ENCODE peak calls at places on chromosomes 4 and X, in five cellular contexts. Y, M, X, U and L are unnamed samples.

GRCh38 chr4:185966997-185967775 is 101.8 kb upstream of the TLR3 start:
- DNase-seq in Y (no peak), M (no peak), X (no peak), U (no peak), L (no peak)

GRCh38 chr4:87529187-87529586 is at the start of gene SPARCL1:
- DNase-seq in Y (no peak), M (peak; percentile 54), X (no peak), U (no peak), L (peak; percentile 62)

GRCh38 chrX:17038681-17039161 is 92.3 kb downstream of the REPS2 start:
- DNase-seq in Y (peak; percentile 92), M (no peak), X (peak; percentile 20), U (no peak), L (no peak)

GRCh38 chrX:47230136-47230868 is 2.5 kb upstream of the USP11 start:
- DNase-seq in Y (no peak), M (no peak), X (no peak), U (no peak), L (no peak)

GRCh38 chrX:24619647-24620046 is 27.5 kb downstream of the PCYT1B start:
- DNase-seq in Y (peak; percentile 52), M (peak; percentile 65), X (peak; percentile 54), U (no peak), L (peak; percentile 52)

GRCh38 chrX:108275732-108276131 is 162.5 kb downstream of the COL4A6 start:
- DNase-seq in Y (no peak), M (no peak), X (no peak), U (no peak), L (no peak)

GRCh38 chr4:98976716-98977115 is 18.8 kb upstream of the METAP1 start:
- DNase-seq in Y (peak; percentile 58), M (no peak), X (peak; percentile 52), U (no peak), L (no peak)

GRCh38 chr4:98663226-98664006 is 5.0 kb upstream of the TSPAN5 start:
- DNase-seq in Y (no peak), M (no peak), X (no peak), U (no peak), L (no peak)

GRCh38 chr4:8323947-8324555 is 54.5 kb downstream of the HTRA3 start:
- DNase-seq in Y (no peak), M (no peak), X (peak; percentile 72), U (no peak), L (no peak)

GRCh38 chr4:148849581-148849980 is 407.4 kb upstream of the NR3C2 start:
- DNase-seq in Y (no peak), M (no peak), X (no peak), U (no peak), L (no peak)

GRCh38 chr4:164866817-164867490 is 10.0 kb upstream of the APELA start:
- DNase-seq in Y (no peak), M (no peak), X (no peak), U (no peak), L (peak; percentile 99)

GRCh38 chr4:184439856-184440592 is 34.3 kb downstream of the IRF2 start:
- DNase-seq in Y (peak; percentile 63), M (peak; percentile 61), X (no peak), U (no peak), L (no peak)

GRCh38 chr4:129282293-129282692 is 186.3 kb downstream of the C4orf33 start:
- DNase-seq in Y (no peak), M (no peak), X (no peak), U (no peak), L (no peak)

GRCh38 chrX:130523460-130524394 is 121.9 kb downstream of the RBMX2 start:
- DNase-seq in Y (no peak), M (no peak), X (no peak), U (no peak), L (no peak)

GRCh38 chr4:140976768-140977167 is 156.5 kb downstream of the RNF150 start:
- DNase-seq in Y (no peak), M (no peak), X (no peak), U (no peak), L (no peak)

GRCh38 chr4:172995161-172995560 is 173.4 kb upstream of the GALNT7 start:
- DNase-seq in Y (peak; percentile 92), M (no peak), X (no peak), U (no peak), L (no peak)

GRCh38 chrX:110286126-110286525 is 31.8 kb downstream of the AMMECR1 start:
- DNase-seq in Y (peak; percentile 84), M (peak; percentile 26), X (peak; percentile 83), U (peak; percentile 39), L (no peak)

GRCh38 chrX:118961866-118962560 is 12.4 kb upstream of the LONRF3 start:
- DNase-seq in Y (no peak), M (no peak), X (no peak), U (no peak), L (no peak)

GRCh38 chr4:140937866-140938265 is 181.7 kb upstream of the TBC1D9 start:
- DNase-seq in Y (peak; percentile 85), M (no peak), X (no peak), U (no peak), L (no peak)

GRCh38 chr4:42819863-42820514 is 72.5 kb upstream of the GRXCR1 start:
- DNase-seq in Y (no peak), M (no peak), X (no peak), U (no peak), L (no peak)

GRCh38 chr4:110193822-110194761 is 4.3 kb downstream of the ELOVL6 start:
- DNase-seq in Y (peak; percentile 97), M (peak; percentile 93), X (peak; percentile 93), U (peak; percentile 68), L (peak; percentile 98)
- H3K4me3 ChIP-seq in Y (no peak overlapping the region), M (no peak overlapping the region), X (no peak overlapping the region), U (no peak overlapping the region), L (no peak overlapping the region)

GRCh38 chrX:39058724-39059123 is 257.5 kb downstream of the MID1IP1 start:
- DNase-seq in Y (no peak), M (no peak), X (no peak), U (no peak), L (no peak)
- H3K4me1 ChIP-seq in Y (no peaks in the 10 kb centered on the region), M (no peaks in the 10 kb centered on the region), X (no peaks in the 10 kb centered on the region), U (no peaks in the 10 kb centered on the region), L (no peaks in the 10 kb centered on the region)

GRCh38 chr4:132275583-132276121 is 873.4 kb upstream of the PCDH10 start:
- DNase-seq in Y (no peak), M (no peak), X (no peak), U (no peak), L (no peak)
- H3K9me3 ChIP-seq in Y (no peaks in the 10 kb centered on the region), M (no peaks in the 10 kb centered on the region), X (no peaks in the 10 kb centered on the region), U (no peaks in the 10 kb centered on the region), L (no peaks in the 10 kb centered on the region)

GRCh38 chrX:97995834-97996233 is 1112.1 kb downstream of the RPA4 start:
- DNase-seq in Y (no peak), M (no peak), X (no peak), U (no peak), L (no peak)
- H3K4me3 ChIP-seq in Y (no peak overlapping the region), M (no peak overlapping the region), X (no peak overlapping the region), U (no peak overlapping the region), L (no peak overlapping the region)

GRCh38 chr4:30789219-30789671 is 69.1 kb downstream of the PCDH7 start:
- DNase-seq in Y (no peak), M (peak; percentile 38), X (no peak), U (no peak), L (no peak)

GRCh38 chr4:30790998-30791397 is 70.8 kb downstream of the PCDH7 start:
- DNase-seq in Y (no peak), M (no peak), X (no peak), U (no peak), L (no peak)

GRCh38 chr4:30792616-30793015 is 72.4 kb downstream of the PCDH7 start:
- DNase-seq in Y (peak; percentile 50), M (no peak), X (no peak), U (no peak), L (no peak)

DNA sequence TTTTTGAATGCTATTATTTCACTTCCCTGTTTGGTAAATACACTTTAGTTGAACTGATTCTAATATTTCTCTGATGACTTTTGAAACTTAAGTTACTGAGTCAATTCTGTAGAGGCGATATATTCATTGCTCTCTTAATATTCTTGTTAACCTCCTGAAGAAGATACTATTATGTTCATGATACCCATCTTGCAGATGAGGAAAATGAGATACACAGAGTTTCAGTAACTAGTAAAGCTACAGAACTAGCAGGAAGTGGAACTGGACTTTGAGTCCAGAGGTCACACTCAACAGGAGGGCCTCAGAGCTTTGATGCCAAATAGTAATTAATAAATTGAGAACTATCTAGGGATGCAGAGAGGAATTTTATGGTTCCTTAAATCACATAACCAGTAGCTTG is 70.0 kb downstream of the PCDH7 start:
- DNase-seq in Y (no peak), M (no peak), X (no peak), U (no peak), L (no peak)
- H3K4me1 ChIP-seq in Y (no peaks in the 10 kb centered on the region), M (no peaks in the 10 kb centered on the region), X (no peaks in the 10 kb centered on the region), U (no peaks in the 10 kb centered on the region), L (peaks cover 24% of the 10 kb centered on the region)

DNA sequence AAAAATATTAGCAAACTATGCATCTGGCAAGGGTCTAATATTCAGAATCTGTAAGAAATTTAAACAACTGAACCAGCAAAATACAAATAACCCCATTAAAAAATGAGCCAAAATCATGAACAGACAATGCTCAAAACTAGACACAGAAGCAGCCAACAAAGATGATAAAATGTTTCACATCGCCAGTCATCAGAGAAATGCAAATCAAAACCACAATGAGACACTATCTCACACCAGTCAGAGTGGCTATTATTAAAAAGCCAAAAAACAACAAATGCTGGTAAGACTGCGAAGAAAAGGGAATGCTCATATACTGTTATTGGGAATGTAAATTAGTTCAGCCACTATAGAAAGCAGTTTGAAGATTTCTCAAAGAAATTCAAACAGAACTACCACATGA is 201.3 kb upstream of the CPEB2 start:
- DNase-seq in Y (no peak), M (no peak), X (no peak), U (no peak), L (no peak)
- H3K9me3 ChIP-seq in Y (peaks cover 7% of the 10 kb centered on the region), M (no peaks in the 10 kb centered on the region), X (no peaks in the 10 kb centered on the region), U (peaks cover 4% of the 10 kb centered on the region), L (no peaks in the 10 kb centered on the region)